ENCODE peak calls at places on chromosomes 16 and 17, in five cellular contexts. O, R, E, Z and I are unnamed samples.
A peak's percentile ranks its signal among the peaks of the same experiment; 100 is the strongest.

GRCh38 chr16:82197540-82198240 is 27.7 kb upstream of the MPHOSPH6 start:
- DNase-seq in R (peak; percentile 81), E (no peak), O (no peak), Z (no peak), I (no peak)

GRCh38 chr16:87725596-87726235 is 40.1 kb downstream of the KLHDC4 start:
- DNase-seq in Z (no peak), O (no peak), E (no peak), R (peak; percentile 21), I (no peak)

GRCh38 chr17:62701706-62702085 is 74.2 kb downstream of the MRC2 start:
- DNase-seq in Z (no peak), R (no peak), E (no peak), O (peak; percentile 41), I (no peak)

GRCh38 chr17:81700353-81701287 is 2.5 kb upstream of the MRPL12 start:
- DNase-seq in E (no peak), R (no peak), Z (no peak), O (no peak), I (no peak)

GRCh38 chr16:29992371-29992967 is 2.9 kb downstream of the HIRIP3 start:
- DNase-seq in O (no peak), R (peak; percentile 56), E (no peak), Z (no peak), I (no peak)

GRCh38 chr17:49908782-49909714 is 59.9 kb upstream of the DLX4 start:
- DNase-seq in Z (no peak), E (no peak), O (no peak), R (no peak), I (no peak)

GRCh38 chr17:48471807-48472484 is 41.9 kb upstream of the SKAP1 start:
- DNase-seq in Z (no peak), E (no peak), R (no peak), O (no peak), I (no peak)

GRCh38 chr16:55329791-55330190 is 5.8 kb downstream of the IRX6 start:
- DNase-seq in E (no peak), R (no peak), Z (no peak), O (no peak), I (no peak)

GRCh38 chr16:23031508-23032098 is 117.6 kb downstream of the USP31 start:
- DNase-seq in Z (no peak), R (no peak), E (no peak), O (no peak), I (no peak)

GRCh38 chr17:78041401-78042179 is 83.1 kb downstream of the TNRC6C start:
- DNase-seq in Z (no peak), E (no peak), R (peak; percentile 32), O (no peak), I (no peak)

GRCh38 chr17:46157443-46158107 is 35.7 kb downstream of the KANSL1 start:
- DNase-seq in E (no peak), O (no peak), Z (no peak), R (peak; percentile 64), I (no peak)

GRCh38 chr16:31488630-31489564 is 6.0 kb downstream of the SLC5A2 start:
- DNase-seq in Z (no peak), E (no peak), R (peak; percentile 27), O (no peak), I (no peak)

GRCh38 chr16:71807905-71808592 is 585 bp downstream of the AP1G1 start:
- DNase-seq in R (peak; percentile 11), Z (no peak), O (peak; percentile 72), E (peak; percentile 42), I (no peak)

GRCh38 chr17:3222505-3222904 is 15.0 kb downstream of the OR1A1 start:
- DNase-seq in O (no peak), Z (no peak), E (no peak), R (no peak), I (peak; percentile 29)

GRCh38 chr16:86566966-86567700 is 504 bp downstream of the FOXC2 start:
- DNase-seq in E (no peak), O (peak; percentile 83), Z (no peak), R (peak; percentile 65), I (no peak)

GRCh38 chr16:74449470-74449869 is 28.2 kb upstream of the CLEC18B start:
- DNase-seq in Z (no peak), O (no peak), R (no peak), E (no peak), I (no peak)

GRCh38 chr17:6086603-6087400 is 16.6 kb downstream of the WSCD1 start:
- DNase-seq in R (no peak), Z (no peak), O (no peak), E (no peak), I (no peak)

GRCh38 chr16:16083421-16084156 is 134.2 kb downstream of the ABCC1 start:
- DNase-seq in E (no peak), R (peak; percentile 25), Z (no peak), O (no peak), I (no peak)

GRCh38 chr16:77660311-77660710 is 62.0 kb upstream of the NUDT7 start:
- DNase-seq in Z (no peak), O (no peak), R (peak; percentile 61), E (no peak), I (no peak)

GRCh38 chr17:57600092-57600491 is 145.0 kb downstream of the CCDC182 start:
- DNase-seq in Z (no peak), E (no peak), O (no peak), R (peak; percentile 61), I (no peak)

GRCh38 chr16:15643453-15644305 is 725 bp upstream of the MARF1 start:
- DNase-seq in R (peak; percentile 73), E (peak; percentile 39), O (no peak), Z (peak; percentile 9), I (no peak)

GRCh38 chr17:48636177-48637018 is 10.2 kb upstream of the HOXB9 start:
- DNase-seq in Z (peak; percentile 34), R (peak; percentile 66), O (no peak), E (peak; percentile 95), I (peak; percentile 29)

GRCh38 chr17:80855968-80856862 is 135.4 kb upstream of the CHMP6 start:
- DNase-seq in Z (peak; percentile 44), O (peak; percentile 87), E (no peak), R (peak; percentile 89), I (no peak)

GRCh38 chr17:80802626-80803450 is 188.8 kb upstream of the CHMP6 start:
- DNase-seq in Z (no peak), E (no peak), R (no peak), O (peak; percentile 45), I (no peak)

GRCh38 chr16:9539346-9539745 is 447.9 kb downstream of the HAPSTR1 start:
- DNase-seq in R (no peak), E (no peak), Z (no peak), O (no peak), I (no peak)

GRCh38 chr17:77613627-77614026 is 344.9 kb upstream of the TNRC6C start:
- DNase-seq in R (no peak), Z (no peak), E (no peak), O (no peak), I (no peak)

GRCh38 chr17:57562231-57562630 is 182.9 kb downstream of the CCDC182 start:
- DNase-seq in R (no peak), Z (no peak), E (no peak), O (no peak), I (no peak)

GRCh38 chr17:57609125-57609877 is 135.8 kb downstream of the CCDC182 start:
- DNase-seq in Z (no peak), O (peak; percentile 31), E (no peak), R (no peak), I (no peak)

GRCh38 chr16:85211247-85211910 is 99.1 kb upstream of the CIBAR2 start:
- DNase-seq in Z (no peak), R (peak; percentile 50), O (no peak), E (no peak), I (no peak)

GRCh38 chr16:64012166-64012565 is 1109.7 kb downstream of the CDH11 start:
- DNase-seq in E (no peak), O (no peak), Z (no peak), R (peak; percentile 5), I (no peak)

GRCh38 chr17:41610965-41611640 is 1.5 kb downstream of the KRT16 start:
- DNase-seq in Z (no peak), O (no peak), E (no peak), R (no peak), I (no peak)

GRCh38 chr17:29828676-29829291 is 101.2 kb downstream of the SSH2 start:
- DNase-seq in O (no peak), Z (no peak), E (no peak), R (no peak), I (peak; percentile 70)

GRCh38 chr16:31213877-31214704 is at the start of gene TRIM72:
- DNase-seq in E (no peak), Z (no peak), O (no peak), R (no peak), I (no peak)

GRCh38 chr16:73058616-73059409 is 10.9 kb upstream of the ZFHX3 start:
- DNase-seq in Z (no peak), R (peak; percentile 68), E (no peak), O (peak; percentile 72), I (peak; percentile 16)

GRCh38 chr16:87945351-87946042 is 5.7 kb upstream of the BANP start:
- DNase-seq in Z (no peak), R (peak; percentile 84), O (peak; percentile 91), E (peak; percentile 75), I (peak; percentile 40)

GRCh38 chr16:56686758-56687157 is 4.5 kb downstream of the MT1X start:
- DNase-seq in O (no peak), E (no peak), Z (no peak), R (no peak), I (no peak)
- H3K27ac ChIP-seq in O (no peak overlapping the region), E (no peak overlapping the region), Z (no peak overlapping the region), R (no peak overlapping the region), I (no peak overlapping the region)

DNA sequence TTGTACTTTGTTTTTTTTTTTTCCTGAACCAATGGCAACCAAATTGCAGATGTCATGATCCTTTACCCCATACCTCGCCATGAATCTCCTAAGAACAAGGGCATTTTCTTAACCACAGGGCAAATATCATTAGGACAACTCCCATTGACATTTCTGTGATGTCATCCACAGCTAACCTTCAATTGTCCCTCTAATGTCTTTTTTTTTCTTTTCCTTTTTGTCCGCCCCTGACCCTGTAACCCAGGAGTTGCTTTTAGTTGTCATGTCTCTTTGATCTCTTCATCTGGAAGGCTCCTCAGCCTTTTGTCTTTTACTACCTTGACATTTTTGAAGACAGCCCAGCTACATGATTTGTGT is 410 bp upstream of the NAGPA start:
- DNase-seq in Z (no peak), E (no peak), R (no peak), O (no peak), I (no peak)
- H3K4me3 ChIP-seq in Z (peak overlapping the region; percentile 87), E (peak overlapping the region; percentile 100), R (peak overlapping the region; percentile 88), O (peak overlapping the region; percentile 93), I (peak overlapping the region; percentile 80)

GRCh38 chr17:15441315-15441714 is 26.1 kb downstream of the CDRT4 start:
- DNase-seq in E (no peak), O (peak; percentile 3), R (peak; percentile 69), Z (no peak), I (no peak)
- H3K4me1 ChIP-seq in E (no peaks in the 10 kb centered on the region), O (no peaks in the 10 kb centered on the region), R (peaks cover 32% of the 10 kb centered on the region), Z (peaks cover 12% of the 10 kb centered on the region), I (peaks cover 8% of the 10 kb centered on the region)

DNA sequence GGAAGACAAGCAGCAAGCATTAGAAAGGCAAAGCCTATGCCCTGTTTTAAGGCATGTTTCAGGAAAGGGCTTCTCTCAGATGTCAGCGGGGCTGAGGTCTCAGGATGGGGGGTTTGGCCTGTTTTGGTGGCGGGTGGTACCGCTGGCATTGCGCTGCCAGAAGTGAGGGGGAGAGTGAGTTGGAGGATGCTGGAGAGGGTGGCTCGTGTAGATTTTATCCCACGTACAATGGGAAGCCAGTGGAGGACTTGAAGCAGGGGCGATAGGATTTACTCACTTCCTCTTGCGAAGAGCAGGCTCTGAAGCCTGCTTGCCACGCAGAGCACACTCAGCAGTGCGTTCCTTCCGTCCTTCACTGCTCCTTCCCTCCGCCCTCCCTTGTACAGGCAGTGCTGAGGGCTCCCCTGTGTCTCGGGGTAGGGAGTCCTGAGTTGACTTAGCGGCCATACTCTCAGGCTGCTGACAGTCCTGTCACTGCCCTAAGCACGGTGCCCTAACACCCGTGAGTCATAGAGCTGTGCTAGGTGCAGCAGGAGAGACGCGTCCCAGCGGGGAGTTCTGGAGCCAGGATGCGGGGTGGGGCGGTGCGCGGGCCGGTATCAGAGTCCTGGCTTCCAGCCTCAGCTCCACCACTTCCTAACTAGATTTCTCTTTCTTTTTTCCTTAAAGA is 113.1 kb downstream of the SNX29 start:
- DNase-seq in Z (no peak), R (peak; percentile 74), O (peak; percentile 65), E (peak; percentile 54), I (peak; percentile 58)
- H3K27ac ChIP-seq in Z (no peak overlapping the region), R (no peak overlapping the region), O (no peak overlapping the region), E (no peak overlapping the region), I (peak overlapping the region; percentile 76)